ENCODE peak calls at places on chromosomes 7 and 10, in ten cellular contexts. P, J, G, L, R, N, Z, I, H and K are unnamed samples.
A peak's percentile ranks its signal among the peaks of the same experiment; 100 is the strongest.

GRCh38 chr10:7587865-7588188 is 78.9 kb downstream of the ITIH5 start:
- DNase-seq in P (no peak), R (no peak), I (no peak), G (no peak), L (no peak), J (no peak), Z (no peak), N (no peak), H (no peak), K (no peak)

GRCh38 chr7:128891110-128891941 is 19.2 kb downstream of the KCP start:
- DNase-seq in L (no peak), J (no peak), Z (no peak), G (no peak), R (no peak), N (no peak), I (no peak), P (peak; percentile 67), H (no peak), K (peak; percentile 74)

GRCh38 chr10:123236122-123236521 is 81.9 kb downstream of the BUB3 start:
- DNase-seq in P (no peak), N (no peak), Z (no peak), J (no peak), L (no peak), R (no peak), G (no peak), H (no peak), I (no peak), K (no peak)

GRCh38 chr10:32981760-32982159 is 23.7 kb upstream of the ITGB1 start:
- DNase-seq in H (no peak), P (no peak), N (no peak), I (peak; percentile 95), Z (no peak), R (peak; percentile 73), J (peak; percentile 79), L (no peak), G (no peak), K (peak; percentile 78)

GRCh38 chr10:38118072-38118807 is 24.1 kb downstream of the ZNF37A start:
- DNase-seq in G (no peak), Z (no peak), J (no peak), N (no peak), H (no peak), P (no peak), R (peak; percentile 50), I (peak; percentile 11), L (no peak), K (no peak)

GRCh38 chr10:112615269-112615668 is 168.3 kb downstream of the VTI1A start:
- DNase-seq in H (no peak), I (no peak), Z (no peak), P (no peak), N (no peak), J (no peak), G (no peak), L (no peak), R (no peak), K (no peak)

GRCh38 chr7:44103566-44103940 is 592 bp upstream of the AEBP1 start:
- DNase-seq in Z (no peak), N (no peak), R (no peak), H (no peak), I (no peak), J (no peak), P (peak; percentile 86), G (no peak), L (no peak), K (peak; percentile 69)

GRCh38 chr10:15265076-15265475 is 96.6 kb upstream of the NMT2 start:
- DNase-seq in G (no peak), Z (no peak), N (no peak), L (no peak), P (no peak), J (no peak), H (no peak), R (no peak), I (no peak), K (no peak)

GRCh38 chr7:25857376-25858067 is 294.5 kb upstream of the NFE2L3 start:
- DNase-seq in L (peak; percentile 23), N (no peak), Z (no peak), H (no peak), R (peak; percentile 80), P (peak; percentile 77), J (peak; percentile 92), G (peak; percentile 35), I (no peak), K (no peak)

GRCh38 chr7:118429141-118429540 is 204.6 kb downstream of the ANKRD7 start:
- DNase-seq in Z (no peak), R (no peak), H (no peak), N (no peak), G (no peak), L (no peak), P (no peak), J (no peak), I (no peak), K (no peak)

GRCh38 chr7:77980087-77980713 is 181.6 kb downstream of the PHTF2 start:
- DNase-seq in J (no peak), L (no peak), N (no peak), H (no peak), I (no peak), R (no peak), G (no peak), P (no peak), Z (no peak), K (no peak)

GRCh38 chr7:4220011-4220410 is 462.1 kb upstream of the FOXK1 start:
- DNase-seq in P (peak; percentile 36), H (no peak), J (no peak), N (no peak), I (no peak), Z (no peak), L (no peak), R (no peak), G (no peak), K (no peak)

GRCh38 chr7:55534262-55534915 is 37.9 kb downstream of the VOPP1 start:
- DNase-seq in R (peak; percentile 52), P (no peak), Z (peak; percentile 42), J (no peak), I (no peak), H (no peak), L (no peak), N (no peak), G (no peak), K (peak; percentile 90)

GRCh38 chr10:30536578-30536977 is 93.0 kb downstream of the LYZL2 start:
- DNase-seq in I (no peak), P (no peak), Z (no peak), R (no peak), H (no peak), J (no peak), L (no peak), N (no peak), G (no peak), K (no peak)

GRCh38 chr7:134514663-134515062 is 12.7 kb upstream of the AKR1B10 start:
- DNase-seq in G (peak; percentile 91), I (peak; percentile 85), P (peak; percentile 77), H (no peak), L (no peak), N (no peak), J (peak; percentile 58), Z (no peak), R (peak; percentile 85), K (no peak)

DNA sequence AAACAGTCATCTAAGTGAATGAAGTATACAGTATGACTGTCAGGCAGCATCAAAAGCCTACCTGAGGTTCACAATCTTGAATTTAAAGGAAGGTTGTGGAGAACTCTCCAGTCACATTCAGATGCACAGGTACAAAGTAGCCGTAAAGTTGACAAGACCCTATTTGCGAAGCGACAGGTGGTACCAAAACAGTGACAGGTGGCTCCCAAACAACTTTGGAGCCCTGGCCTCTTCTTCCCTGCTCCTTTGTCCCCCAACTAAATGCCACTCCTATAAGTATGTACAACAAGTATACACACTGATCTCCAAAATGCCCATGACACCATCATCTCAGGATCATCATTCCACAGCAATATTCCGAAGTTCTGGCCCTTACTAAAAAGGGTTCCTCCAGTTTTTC is 53.5 kb downstream of the USP6NL start:
- DNase-seq in J (no peak), N (no peak), Z (no peak), L (no peak), P (no peak), H (no peak), R (no peak), G (no peak), I (no peak), K (no peak)
- H3K4me1 ChIP-seq in J (no peaks in the 10 kb centered on the region), N (no peaks in the 10 kb centered on the region), Z (no peaks in the 10 kb centered on the region), L (no peaks in the 10 kb centered on the region), P (peaks cover 3% of the 10 kb centered on the region), H (no peaks in the 10 kb centered on the region), R (no peaks in the 10 kb centered on the region), G (peaks cover 21% of the 10 kb centered on the region), I (peaks cover 5% of the 10 kb centered on the region), K (peaks cover 70% of the 10 kb centered on the region)

GRCh38 chr10:125002044-125002422 is 60.1 kb downstream of the ZRANB1 start:
- DNase-seq in I (no peak), R (no peak), P (peak; percentile 79), J (no peak), L (no peak), H (no peak), Z (no peak), G (no peak), N (no peak), K (peak; percentile 67)

GRCh38 chr10:125002423-125003145 is 60.7 kb downstream of the ZRANB1 start:
- DNase-seq in R (no peak), N (no peak), L (no peak), J (no peak), G (no peak), P (peak; percentile 72), Z (no peak), H (no peak), I (no peak), K (peak; percentile 69)

GRCh38 chr10:125003901-125004467 is 62.1 kb downstream of the ZRANB1 start:
- DNase-seq in N (peak; percentile 25), G (no peak), H (no peak), Z (no peak), I (no peak), P (no peak), R (no peak), J (no peak), L (no peak), K (peak; percentile 49)

GRCh38 chr10:125004571-125005311 is 62.8 kb downstream of the ZRANB1 start:
- DNase-seq in J (no peak), G (no peak), H (no peak), N (peak; percentile 50), L (no peak), Z (no peak), P (peak; percentile 72), I (no peak), R (no peak), K (peak; percentile 54)

GRCh38 chr10:125003146-125003900 is 61.4 kb downstream of the ZRANB1 start:
- DNase-seq in P (peak; percentile 62), G (no peak), L (no peak), I (no peak), R (no peak), H (no peak), N (peak; percentile 22), Z (no peak), J (no peak), K (peak; percentile 69)
- TF ChIP-seq CTCF in P (peak; percentile 5), G (no peak), L (peak; percentile 5), I (no peak), R (no peak), H (peak; percentile 8), N (no peak), Z (no peak), J (no peak), K (no peak)

GRCh38 chr10:22704348-22705341 is 9.7 kb downstream of the PIP4K2A start:
- DNase-seq in P (no peak), L (no peak), R (no peak), J (no peak), N (no peak), H (no peak), Z (no peak), I (no peak), G (no peak), K (no peak)
- H3K4me3 ChIP-seq in P (no peak overlapping the region), L (no peak overlapping the region), R (no peak overlapping the region), J (no peak overlapping the region), N (no peak overlapping the region), H (no peak overlapping the region), Z (no peak overlapping the region), I (no peak overlapping the region), G (no peak overlapping the region), K (no peak overlapping the region)

GRCh38 chr10:103149991-103150622 is 43.0 kb downstream of the NT5C2 start:
- DNase-seq in R (peak; percentile 7), N (no peak), L (no peak), H (no peak), Z (no peak), J (no peak), G (no peak), I (no peak), P (no peak), K (no peak)
- H3K4me1 ChIP-seq in R (peaks cover 18% of the 10 kb centered on the region), N (peaks cover 6% of the 10 kb centered on the region), L (peaks cover 86% of the 10 kb centered on the region), H (peaks cover 50% of the 10 kb centered on the region), Z (peaks cover 43% of the 10 kb centered on the region), J (no peaks in the 10 kb centered on the region), G (peaks cover 78% of the 10 kb centered on the region), I (peaks cover 35% of the 10 kb centered on the region), P (peaks cover 40% of the 10 kb centered on the region), K (peaks cover 2% of the 10 kb centered on the region)